ENCODE peak calls at places on chromosomes 7 and 10, in four cellular contexts. W is NCI-H2029 treated with DMSO at 0.1 percent for 48 hours, Q is NCI-H1092 treated with DMSO at 0.1 percent for 48 hours, V is T-cell. P is an unnamed sample.

GRCh38 chr10:119608316-119609155 is 11.8 kb upstream of the TIAL1 start:
- DNase-seq in Q (peak; percentile 55), V (peak; percentile 13), W (no peak), P (no peak)

GRCh38 chr10:25552283-25552919 is 377.6 kb downstream of the GPR158 start:
- DNase-seq in V (no peak), Q (no peak), W (no peak), P (no peak)

GRCh38 chr7:84194484-84195260 is at the start of gene SEMA3A:
- DNase-seq in Q (peak; percentile 73), V (no peak), W (no peak), P (no peak)

GRCh38 chr7:152366662-152367061 is 69.1 kb downstream of the KMT2C start:
- DNase-seq in W (no peak), Q (no peak), V (no peak), P (no peak)

GRCh38 chr7:71286924-71287323 is 155.0 kb downstream of the GALNT17 start:
- DNase-seq in Q (no peak), W (no peak), V (no peak), P (no peak)

GRCh38 chr10:44306147-44306710 is 78.7 kb downstream of the CXCL12 start:
- DNase-seq in W (no peak), V (no peak), Q (no peak), P (no peak)

GRCh38 chr7:3089493-3089892 is 45.8 kb upstream of the CARD11 start:
- DNase-seq in V (no peak), Q (no peak), W (no peak), P (no peak)

GRCh38 chr7:18755793-18756192 is 260.2 kb downstream of the HDAC9 start:
- DNase-seq in Q (no peak), V (no peak), W (no peak), P (no peak)

GRCh38 chr10:46020871-46021553 is 9.4 kb downstream of the NCOA4 start:
- DNase-seq in Q (no peak), V (no peak), W (no peak), P (no peak)

GRCh38 chr10:89615824-89616223 is 29.2 kb downstream of the PANK1 start:
- DNase-seq in W (no peak), Q (no peak), V (no peak), P (no peak)

GRCh38 chr7:32048970-32049369 is 21.2 kb downstream of the PDE1C start:
- DNase-seq in V (no peak), W (no peak), Q (no peak), P (no peak)

GRCh38 chr7:27190284-27190748 is 5.3 kb upstream of the HOXA11 start:
- DNase-seq in Q (no peak), W (no peak), V (no peak), P (no peak)

GRCh38 chr10:57015595-57016303 is 654.7 kb upstream of the ZWINT start:
- DNase-seq in Q (peak; percentile 90), V (no peak), W (peak; percentile 69), P (peak; percentile 39)

GRCh38 chr10:13924020-13924725 is 337.4 kb downstream of the PRPF18 start:
- DNase-seq in Q (no peak), W (no peak), V (no peak), P (no peak)

GRCh38 chr10:4242561-4243035 is 457.6 kb upstream of the KLF6 start:
- DNase-seq in V (no peak), W (no peak), Q (peak; percentile 18), P (no peak)

GRCh38 chr10:87177-88080 is 38.3 kb upstream of the TUBB8 start:
- DNase-seq in Q (no peak), V (no peak), W (no peak), P (no peak)

GRCh38 chr7:90298145-90299038 is 22.7 kb downstream of the FAM237B start:
- DNase-seq in V (no peak), Q (peak; percentile 53), W (no peak), P (no peak)

GRCh38 chr7:112873831-112874553 is 83.8 kb upstream of the TMEM168 start:
- DNase-seq in W (no peak), V (no peak), Q (no peak), P (no peak)

GRCh38 chr7:26658080-26658697 is 206.2 kb downstream of the SKAP2 start:
- DNase-seq in Q (peak; percentile 98), W (no peak), V (no peak), P (no peak)

GRCh38 chr7:44060948-44061644 is 4.3 kb downstream of the PGAM2 start:
- DNase-seq in Q (no peak), W (no peak), V (no peak), P (no peak)

GRCh38 chr7:49522111-49522510 is 251.3 kb upstream of the VWC2 start:
- DNase-seq in W (no peak), V (no peak), Q (no peak), P (no peak)

GRCh38 chr7:127530148-127530547 is 55.2 kb downstream of the GCC1 start:
- DNase-seq in W (no peak), Q (no peak), V (no peak), P (no peak)

GRCh38 chr10:52043811-52044210 is 270.3 kb upstream of the DKK1 start:
- DNase-seq in W (no peak), V (no peak), Q (no peak), P (no peak)

GRCh38 chr7:155858521-155859061 is 46.3 kb upstream of the SHH start:
- DNase-seq in V (no peak), Q (no peak), W (no peak), P (no peak)

GRCh38 chr7:106419455-106420182 is 134.8 kb upstream of the NAMPT start:
- DNase-seq in Q (no peak), W (no peak), V (no peak), P (peak; percentile 22)

GRCh38 chr10:75408512-75408881 is 6.9 kb upstream of the ZNF503 start:
- DNase-seq in W (no peak), Q (no peak), V (no peak), P (no peak)

GRCh38 chr7:112204776-112205347 is 1.3 kb downstream of the DOCK4 start:
- DNase-seq in V (no peak), Q (peak; percentile 62), W (peak; percentile 42), P (no peak)

GRCh38 chr7:95011156-95011928 is 103.9 kb downstream of the PPP1R9A start:
- DNase-seq in W (no peak), V (no peak), Q (no peak), P (no peak)

GRCh38 chr10:125162181-125162906 is 2.0 kb upstream of the CTBP2 start:
- DNase-seq in W (no peak), V (no peak), Q (no peak), P (no peak)

GRCh38 chr7:47291461-47292051 is 290.4 kb downstream of the TNS3 start:
- DNase-seq in W (no peak), Q (no peak), V (no peak), P (no peak)

GRCh38 chr7:2698581-2699288 is 10.7 kb downstream of the AMZ1 start:
- DNase-seq in W (no peak), V (peak; percentile 54), Q (peak; percentile 66), P (peak; percentile 62)

GRCh38 chr7:24826662-24827020 is 69.4 kb upstream of the GSDME start:
- DNase-seq in W (no peak), V (no peak), Q (no peak), P (no peak)

GRCh38 chr7:129875745-129876411 is 76.9 kb downstream of the UBE2H start:
- DNase-seq in W (no peak), Q (no peak), V (no peak), P (no peak)